ENCODE peak calls at places on chromosomes 1 and 21, in eight cellular contexts. O, S, W, M, U, C, R and L are unnamed samples.

GRCh38 chr1:31834501-31834900 is 18.7 kb upstream of the SPOCD1 start:
- DNase-seq in W (no peak), R (no peak), M (no peak), O (no peak), C (no peak), U (no peak), S (no peak), L (no peak)

GRCh38 chr1:50913954-50914353 is 46.1 kb downstream of the FAF1 start:
- DNase-seq in C (no peak), S (no peak), W (no peak), O (no peak), U (no peak), R (no peak), M (no peak), L (no peak)

GRCh38 chr1:154402409-154402921 is 2.7 kb upstream of the IL6R start:
- DNase-seq in S (no peak), C (no peak), M (no peak), O (no peak), R (no peak), W (no peak), U (no peak), L (no peak)

GRCh38 chr1:81824759-81825158 is 24.0 kb downstream of the ADGRL2 start:
- DNase-seq in M (no peak), C (no peak), W (no peak), R (no peak), S (no peak), O (no peak), U (no peak), L (no peak)

GRCh38 chr1:18166929-18167328 is 59.3 kb downstream of the IGSF21 start:
- DNase-seq in W (no peak), M (no peak), C (no peak), U (no peak), S (no peak), R (no peak), O (no peak), L (no peak)

GRCh38 chr21:17003763-17004373 is 509.0 kb upstream of the CXADR start:
- DNase-seq in U (no peak), R (no peak), W (peak; percentile 4), S (no peak), M (no peak), C (no peak), O (no peak), L (no peak)

GRCh38 chr1:76219589-76219914 is 145.0 kb downstream of the ST6GALNAC3 start:
- DNase-seq in R (no peak), U (peak; percentile 9), W (no peak), M (peak; percentile 41), O (no peak), C (no peak), S (no peak), L (no peak)

GRCh38 chr1:156836041-156836654 is 19.5 kb upstream of the SH2D2A start:
- DNase-seq in U (no peak), R (no peak), W (no peak), M (peak; percentile 62), S (no peak), O (no peak), C (no peak), L (no peak)

GRCh38 chr1:53237638-53238037 is 680 bp downstream of the MAGOH start:
- DNase-seq in C (no peak), W (no peak), S (no peak), U (no peak), O (no peak), M (no peak), R (no peak), L (no peak)

GRCh38 chr1:53410691-53411090 is 48.5 kb upstream of the DMRTB1 start:
- DNase-seq in U (no peak), C (no peak), O (no peak), S (no peak), M (no peak), W (no peak), R (no peak), L (no peak)

GRCh38 chr1:180424848-180425457 is 77.4 kb downstream of the ACBD6 start:
- DNase-seq in R (no peak), S (no peak), W (no peak), C (no peak), M (no peak), O (no peak), U (peak; percentile 66), L (no peak)

GRCh38 chr1:204153667-204154066 is 1.8 kb upstream of the ETNK2 start:
- DNase-seq in M (no peak), U (no peak), O (no peak), S (no peak), C (no peak), W (no peak), R (no peak), L (no peak)

GRCh38 chr1:59071289-59071688 is 225.6 kb upstream of the FGGY start:
- DNase-seq in S (no peak), C (no peak), M (no peak), O (no peak), R (no peak), U (peak; percentile 67), W (no peak), L (peak; percentile 43)

GRCh38 chr1:67390041-67390887 is 39.9 kb downstream of the SERBP1 start:
- DNase-seq in R (no peak), W (no peak), O (no peak), C (no peak), S (no peak), M (no peak), U (no peak), L (no peak)

GRCh38 chr1:111864862-111865261 is 109.2 kb downstream of the DDX20 start:
- DNase-seq in R (no peak), U (peak; percentile 12), O (no peak), C (no peak), M (no peak), S (no peak), W (no peak), L (no peak)